ENCODE peak calls at places on chromosomes 13 and 19, in four cellular contexts. One of them, this sample, is unnamed.

GRCh38 chr13:52399708-52400107 is 6.3 kb downstream of the THSD1 start:
- DNase-seq in IMR-90: peak
- DNase-seq in neuronal stem cell: no peak
- DNase-seq in H1: no peak
- DNase-seq in this sample: no peak

GRCh38 chr19:8489591-8490394 is 12.6 kb downstream of the PRAM1 start:
- DNase-seq in IMR-90: no peak
- DNase-seq in neuronal stem cell: no peak
- DNase-seq in H1: no peak
- DNase-seq in this sample: no peak

GRCh38 chr13:31067416-31068118 is 94.1 kb downstream of the HSPH1 start:
- DNase-seq in neuronal stem cell: no peak
- DNase-seq in IMR-90: peak
- DNase-seq in H1: no peak
- DNase-seq in this sample: no peak

GRCh38 chr19:20077791-20078463 is at the start of gene ZNF90:
- DNase-seq in IMR-90: peak
- DNase-seq in H1: peak
- DNase-seq in neuronal stem cell: peak
- DNase-seq in this sample: peak

GRCh38 chr13:112513761-112514160 is 74.2 kb downstream of the TUBGCP3 start:
- DNase-seq in H1: no peak
- DNase-seq in neuronal stem cell: no peak
- DNase-seq in IMR-90: no peak
- DNase-seq in this sample: no peak

GRCh38 chr19:16376649-16377048 is 52.0 kb downstream of the KLF2 start:
- DNase-seq in IMR-90: no peak
- DNase-seq in H1: peak
- DNase-seq in neuronal stem cell: no peak
- DNase-seq in this sample: no peak

GRCh38 chr13:112203614-112204013 is 136.7 kb downstream of the SOX1 start:
- DNase-seq in H1: no peak
- DNase-seq in neuronal stem cell: no peak
- DNase-seq in IMR-90: no peak
- DNase-seq in this sample: no peak

GRCh38 chr13:26971990-26972888 is 199.4 kb downstream of the USP12 start:
- DNase-seq in H1: peak
- DNase-seq in IMR-90: peak
- DNase-seq in neuronal stem cell: peak
- DNase-seq in this sample: peak

GRCh38 chr13:105442941-105443340 is 1092.5 kb downstream of the EFNB2 start:
- DNase-seq in H1: no peak
- DNase-seq in IMR-90: peak
- DNase-seq in neuronal stem cell: no peak
- DNase-seq in this sample: peak

GRCh38 chr19:29583196-29584006 is 22.7 kb upstream of the POP4 start:
- DNase-seq in IMR-90: peak
- DNase-seq in H1: no peak
- DNase-seq in neuronal stem cell: no peak
- DNase-seq in this sample: no peak

GRCh38 chr19:50427997-50428425 is 4.7 kb upstream of the MYBPC2 start:
- DNase-seq in neuronal stem cell: no peak
- DNase-seq in H1: peak
- DNase-seq in IMR-90: peak
- DNase-seq in this sample: peak

GRCh38 chr19:48961673-48962028 is 3.5 kb upstream of the FTL start:
- DNase-seq in H1: no peak
- DNase-seq in IMR-90: no peak
- DNase-seq in neuronal stem cell: no peak
- DNase-seq in this sample: no peak

GRCh38 chr19:35066121-35066520 is 24.6 kb downstream of the HPN start:
- DNase-seq in H1: no peak
- DNase-seq in neuronal stem cell: no peak
- DNase-seq in IMR-90: no peak
- DNase-seq in this sample: no peak

GRCh38 chr19:46624958-46625661 is at the start of gene PTGIR:
- DNase-seq in IMR-90: peak
- DNase-seq in neuronal stem cell: no peak
- DNase-seq in H1: no peak
- DNase-seq in this sample: no peak

GRCh38 chr19:10923503-10924076 is 4.8 kb downstream of the YIPF2 start:
- DNase-seq in neuronal stem cell: no peak
- DNase-seq in H1: no peak
- DNase-seq in IMR-90: no peak
- DNase-seq in this sample: no peak

GRCh38 chr13:21443171-21443570 is 15.9 kb downstream of the ZDHHC20 start:
- DNase-seq in H1: no peak
- DNase-seq in IMR-90: no peak
- DNase-seq in neuronal stem cell: no peak
- DNase-seq in this sample: no peak

GRCh38 chr13:23654111-23655110 is 84.2 kb downstream of the TNFRSF19 start:
- DNase-seq in H1: no peak
- DNase-seq in neuronal stem cell: no peak
- DNase-seq in IMR-90: peak
- DNase-seq in this sample: no peak

GRCh38 chr19:5595129-5595528 is 27.4 kb upstream of the TINCR start:
- DNase-seq in IMR-90: no peak
- DNase-seq in neuronal stem cell: no peak
- DNase-seq in H1: no peak
- DNase-seq in this sample: no peak

GRCh38 chr13:32956595-32956933 is 59.7 kb upstream of the KL start:
- DNase-seq in neuronal stem cell: no peak
- DNase-seq in IMR-90: no peak
- DNase-seq in H1: no peak
- DNase-seq in this sample: no peak

GRCh38 chr13:102777716-102778115 is 4.1 kb upstream of the TEX30 start:
- DNase-seq in IMR-90: no peak
- DNase-seq in neuronal stem cell: no peak
- DNase-seq in H1: no peak
- DNase-seq in this sample: no peak

GRCh38 chr19:7636691-7637373 is at the start of gene STXBP2:
- DNase-seq in IMR-90: no peak
- DNase-seq in H1: peak
- DNase-seq in neuronal stem cell: peak
- DNase-seq in this sample: peak

GRCh38 chr13:75566658-75567057 is 17.1 kb downstream of the UCHL3 start:
- DNase-seq in IMR-90: peak
- DNase-seq in neuronal stem cell: no peak
- DNase-seq in H1: no peak
- DNase-seq in this sample: peak

GRCh38 chr13:104320446-104320845 is 1254.2 kb upstream of the SLC10A2 start:
- DNase-seq in IMR-90: peak
- DNase-seq in neuronal stem cell: no peak
- DNase-seq in H1: no peak
- DNase-seq in this sample: no peak

GRCh38 chr13:23811366-23812027 is 77.7 kb downstream of the MIPEP start:
- DNase-seq in neuronal stem cell: no peak
- DNase-seq in IMR-90: no peak
- DNase-seq in H1: no peak
- DNase-seq in this sample: peak

GRCh38 chr19:16412596-16413355 is 59.0 kb downstream of the EPS15L1 start:
- DNase-seq in neuronal stem cell: no peak
- DNase-seq in H1: no peak
- DNase-seq in IMR-90: no peak
- DNase-seq in this sample: no peak

GRCh38 chr19:53037101-53038097 is 7.1 kb upstream of the ERVV-2 start:
- DNase-seq in H1: peak
- DNase-seq in neuronal stem cell: no peak
- DNase-seq in IMR-90: peak
- DNase-seq in this sample: peak

GRCh38 chr19:29841559-29842367 is 30.0 kb downstream of the CCNE1 start:
- DNase-seq in H1: no peak
- DNase-seq in IMR-90: peak
- DNase-seq in neuronal stem cell: peak
- DNase-seq in this sample: peak

GRCh38 chr19:17718988-17719711 is at the start of gene MAP1S:
- DNase-seq in neuronal stem cell: peak
- DNase-seq in H1: peak
- DNase-seq in IMR-90: peak
- DNase-seq in this sample: peak

GRCh38 chr19:16896913-16897571 is 8.2 kb downstream of the F2RL3 start:
- DNase-seq in IMR-90: peak
- DNase-seq in neuronal stem cell: peak
- DNase-seq in H1: peak
- DNase-seq in this sample: peak

GRCh38 chr19:9885077-9885552 is 50.0 kb downstream of the PIN1 start:
- DNase-seq in H1: no peak
- DNase-seq in neuronal stem cell: no peak
- DNase-seq in IMR-90: peak
- DNase-seq in this sample: no peak

GRCh38 chr19:9565900-9566705 is 18.2 kb downstream of the ZNF121 start:
- DNase-seq in neuronal stem cell: no peak
- DNase-seq in H1: no peak
- DNase-seq in IMR-90: peak
- DNase-seq in this sample: peak

GRCh38 chr19:19591133-19591825 is 27.2 kb downstream of the PBX4 start:
- DNase-seq in IMR-90: peak
- DNase-seq in H1: no peak
- DNase-seq in neuronal stem cell: no peak
- DNase-seq in this sample: peak

GRCh38 chr13:102873653-102874052 is 27.8 kb downstream of the ERCC5 start:
- DNase-seq in H1: no peak
- DNase-seq in IMR-90: no peak
- DNase-seq in neuronal stem cell: no peak
- DNase-seq in this sample: no peak

GRCh38 chr19:31519216-31519615 is 170.0 kb upstream of the TSHZ3 start:
- DNase-seq in H1: peak
- DNase-seq in neuronal stem cell: no peak
- DNase-seq in IMR-90: no peak
- DNase-seq in this sample: peak

GRCh38 chr13:21434588-21434987 is 24.5 kb downstream of the ZDHHC20 start:
- DNase-seq in neuronal stem cell: no peak
- DNase-seq in H1: no peak
- DNase-seq in IMR-90: no peak
- DNase-seq in this sample: no peak

GRCh38 chr19:1470864-1471513 is 8.0 kb downstream of the C19orf25 start:
- DNase-seq in H1: peak
- DNase-seq in neuronal stem cell: peak
- DNase-seq in IMR-90: no peak
- DNase-seq in this sample: no peak
- H3K4me3 ChIP-seq in H1: peak
- H3K4me3 ChIP-seq in neuronal stem cell: peak
- H3K4me3 ChIP-seq in IMR-90: no peak
- H3K4me3 ChIP-seq in this sample: no peak

GRCh38 chr13:109684836-109685602 is 101.4 kb downstream of the IRS2 start:
- DNase-seq in neuronal stem cell: no peak
- DNase-seq in IMR-90: no peak
- DNase-seq in H1: no peak
- DNase-seq in this sample: peak

GRCh38 chr13:109680930-109681329 is 105.5 kb downstream of the IRS2 start:
- DNase-seq in neuronal stem cell: no peak
- DNase-seq in IMR-90: no peak
- DNase-seq in H1: no peak
- DNase-seq in this sample: no peak

GRCh38 chr13:109682534-109683244 is 103.7 kb downstream of the IRS2 start:
- DNase-seq in IMR-90: no peak
- DNase-seq in neuronal stem cell: no peak
- DNase-seq in H1: no peak
- DNase-seq in this sample: no peak

GRCh38 chr13:109687559-109688448 is 98.6 kb downstream of the IRS2 start:
- DNase-seq in IMR-90: no peak
- DNase-seq in H1: no peak
- DNase-seq in neuronal stem cell: no peak
- DNase-seq in this sample: no peak

DNA sequence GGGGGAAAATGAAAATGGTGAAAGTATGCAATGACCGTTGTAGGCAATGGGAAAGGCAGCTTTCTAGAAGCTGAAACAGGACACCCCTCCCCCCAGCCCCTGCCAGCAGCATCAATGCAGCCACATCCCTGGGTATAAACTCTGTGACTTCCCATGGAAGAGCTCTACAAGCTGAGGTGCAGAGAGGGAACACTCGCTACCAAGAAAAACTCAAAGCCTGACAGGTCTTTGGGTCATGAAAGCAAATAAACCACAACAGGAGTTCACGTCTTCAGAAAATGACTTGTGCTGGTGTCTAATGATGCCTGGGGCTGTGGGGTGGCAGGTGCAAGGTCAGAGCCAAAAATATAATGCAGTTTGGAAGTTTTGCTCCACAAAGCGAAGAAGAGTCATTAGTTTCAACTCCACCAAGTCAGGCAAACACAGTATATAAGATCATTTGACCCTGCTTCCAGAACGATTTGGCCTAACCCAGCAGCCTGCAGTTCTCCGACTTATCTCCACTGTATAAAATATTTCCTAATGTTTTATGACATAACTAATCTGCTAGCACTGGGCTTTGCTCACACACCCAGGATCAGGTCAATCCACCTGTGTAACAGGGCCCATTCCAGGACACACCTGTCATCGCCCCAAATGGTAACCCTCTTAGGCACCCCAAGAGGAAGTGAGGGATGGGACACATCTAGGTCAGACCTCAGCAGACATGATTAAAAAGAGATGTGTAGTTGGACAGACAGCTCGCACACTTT is 102.1 kb downstream of the IRS2 start:
- DNase-seq in H1: no peak
- DNase-seq in IMR-90: no peak
- DNase-seq in neuronal stem cell: no peak
- DNase-seq in this sample: no peak
- H3K4ac ChIP-seq in H1: no peak
- H3K4ac ChIP-seq in IMR-90: no peak
- H3K4ac ChIP-seq in neuronal stem cell: no peak
- H3K4ac ChIP-seq in this sample: no peak

GRCh38 chr19:928471-929259 is 2.8 kb downstream of the ARID3A start:
- DNase-seq in neuronal stem cell: no peak
- DNase-seq in H1: no peak
- DNase-seq in IMR-90: no peak
- DNase-seq in this sample: peak
- H4K8ac ChIP-seq in neuronal stem cell: peak
- H4K8ac ChIP-seq in H1: peak
- H4K8ac ChIP-seq in IMR-90: no peak
- H4K8ac ChIP-seq in this sample: peak

GRCh38 chr19:15290149-15290548 is 42.2 kb downstream of the BRD4 start:
- DNase-seq in H1: no peak
- DNase-seq in neuronal stem cell: no peak
- DNase-seq in IMR-90: no peak
- DNase-seq in this sample: no peak
- H3K4me3 ChIP-seq in H1: no peak
- H3K4me3 ChIP-seq in neuronal stem cell: no peak
- H3K4me3 ChIP-seq in IMR-90: no peak
- H3K4me3 ChIP-seq in this sample: no peak

This sample was measured in trophoblast cell.